ENCODE peak calls at places on chromosomes 2 and 18, in nine cellular contexts. T is AG04450, L is esophagus squamous epithelium, E is cardiac muscle cell, K is body of pancreas, G is choroid plexus epithelial cell, H is fibroblast of pulmonary artery, Y is uterus, S is testis. A is an unnamed sample.

GRCh38 chr2:67993329-67993728 is 69.5 kb downstream of the C1D start:
- DNase-seq in T (no peak), H (no peak), G (no peak), K (no peak), Y (no peak), S (no peak), L (no peak), E (no peak), A (no peak)

GRCh38 chr2:11719230-11719977 is 27.0 kb upstream of the LPIN1 start:
- DNase-seq in K (no peak), Y (no peak), H (no peak), E (no peak), S (no peak), T (no peak), L (no peak), G (no peak), A (no peak)

GRCh38 chr2:237432484-237433092 is 18.6 kb upstream of the COL6A3 start:
- DNase-seq in G (peak), K (no peak), H (peak), S (peak), L (no peak), Y (no peak), T (no peak), E (no peak), A (no peak)

GRCh38 chr2:1811971-1812350 is 67.6 kb upstream of the PXDN start:
- DNase-seq in S (no peak), L (no peak), T (no peak), K (no peak), Y (no peak), H (no peak), E (no peak), G (no peak), A (no peak)

GRCh38 chr2:128536925-128537620 is 218.4 kb upstream of the HS6ST1 start:
- DNase-seq in H (peak), K (no peak), T (peak), G (peak), Y (no peak), S (no peak), E (no peak), L (no peak), A (no peak)

GRCh38 chr2:119523959-119524694 is at the start of gene SCTR:
- DNase-seq in L (no peak), E (peak), K (peak), T (no peak), H (no peak), Y (no peak), S (no peak), G (no peak), A (no peak)

GRCh38 chr2:207616185-207616584 is 9.0 kb downstream of the METTL21A start:
- DNase-seq in T (no peak), L (no peak), E (no peak), S (no peak), H (peak), K (no peak), Y (no peak), G (peak), A (no peak)

GRCh38 chr2:191350826-191351225 is 105.6 kb downstream of the MYO1B start:
- DNase-seq in Y (no peak), K (no peak), T (no peak), E (no peak), L (no peak), G (no peak), H (no peak), S (no peak), A (no peak)

GRCh38 chr2:191302459-191303155 is 57.4 kb downstream of the MYO1B start:
- DNase-seq in L (no peak), T (no peak), S (no peak), K (no peak), Y (no peak), E (peak), H (peak), G (peak), A (no peak)

GRCh38 chr18:26738706-26739105 is 126.8 kb downstream of the AQP4 start:
- DNase-seq in Y (no peak), S (no peak), E (no peak), H (no peak), K (no peak), G (no peak), T (no peak), L (no peak), A (no peak)

GRCh38 chr18:58997811-58998337 is 133.2 kb downstream of the ZNF532 start:
- DNase-seq in H (peak), Y (peak), K (no peak), E (no peak), L (no peak), T (peak), S (no peak), G (peak), A (no peak)

GRCh38 chr2:101714098-101714497 is 16.6 kb downstream of the MAP4K4 start:
- DNase-seq in E (no peak), L (no peak), Y (no peak), G (no peak), T (no peak), K (no peak), H (no peak), S (no peak), A (no peak)

GRCh38 chr18:48228301-48228715 is 180.9 kb downstream of the ZBTB7C start:
- DNase-seq in T (no peak), H (peak), Y (peak), L (no peak), K (peak), E (no peak), S (peak), G (no peak), A (peak)

GRCh38 chr2:26793518-26793917 is 7.7 kb downstream of the CENPA start:
- DNase-seq in Y (no peak), S (no peak), T (no peak), H (no peak), K (no peak), E (no peak), L (no peak), G (no peak), A (no peak)

GRCh38 chr18:73503326-73503725 is 635.5 kb upstream of the NETO1 start:
- DNase-seq in L (no peak), H (no peak), K (no peak), S (no peak), Y (no peak), G (no peak), T (no peak), E (no peak), A (no peak)

GRCh38 chr2:77169426-77169825 is 352.8 kb downstream of the LRRTM4 start:
- DNase-seq in E (no peak), L (no peak), G (no peak), K (no peak), Y (no peak), S (no peak), H (no peak), T (no peak), A (no peak)

GRCh38 chr2:232942831-232943230 is 70.2 kb downstream of the NGEF start:
- DNase-seq in H (no peak), Y (no peak), T (no peak), K (no peak), L (no peak), E (no peak), G (no peak), S (no peak), A (no peak)

GRCh38 chr18:50399582-50399981 is 24.7 kb downstream of the SKA1 start:
- DNase-seq in Y (no peak), G (no peak), K (no peak), T (no peak), L (no peak), E (no peak), H (no peak), S (no peak), A (no peak)

GRCh38 chr2:75200140-75200985 is 1.0 kb upstream of the TACR1 start:
- DNase-seq in E (peak), T (no peak), S (peak), H (peak), G (peak), K (peak), Y (peak), L (no peak), A (peak)

GRCh38 chr18:26470011-26470637 is 78.2 kb downstream of the KCTD1 start:
- DNase-seq in L (no peak), G (no peak), K (no peak), Y (no peak), H (no peak), S (no peak), T (peak), E (peak), A (no peak)

GRCh38 chr2:203427061-203427460 is 98.9 kb downstream of the ABI2 start:
- DNase-seq in K (no peak), Y (no peak), G (no peak), L (no peak), T (no peak), H (peak), S (no peak), E (no peak), A (no peak)

GRCh38 chr18:30361864-30362540 is 680.5 kb downstream of the DSC3 start:
- DNase-seq in G (no peak), Y (no peak), L (no peak), K (no peak), H (no peak), E (no peak), S (no peak), T (no peak), A (no peak)

GRCh38 chr2:122166820-122167219 is 411.4 kb downstream of the TSN start:
- DNase-seq in S (no peak), G (no peak), T (no peak), Y (no peak), H (no peak), K (no peak), L (no peak), E (no peak), A (no peak)

GRCh38 chr2:29165362-29166236 is 50.4 kb downstream of the CLIP4 start:
- DNase-seq in E (no peak), L (no peak), H (peak), S (no peak), G (peak), T (peak), K (no peak), Y (no peak), A (no peak)

GRCh38 chr18:5253910-5254309 is 41.6 kb downstream of the ZBTB14 start:
- DNase-seq in S (no peak), L (no peak), Y (no peak), T (no peak), G (peak), E (no peak), H (no peak), K (no peak), A (no peak)

GRCh38 chr2:113138428-113139322 is 11.3 kb downstream of the IL1RN start:
- DNase-seq in K (peak), H (peak), E (peak), L (no peak), G (peak), T (peak), S (peak), Y (no peak), A (peak)

GRCh38 chr2:237685408-237685807 is 58.0 kb downstream of the LRRFIP1 start:
- DNase-seq in K (no peak), Y (no peak), S (no peak), L (no peak), H (peak), T (no peak), G (peak), E (no peak), A (no peak)

GRCh38 chr2:201860541-201861154 is 54.3 kb downstream of the CDK15 start:
- DNase-seq in H (peak), S (peak), L (no peak), E (peak), K (peak), Y (peak), T (peak), G (peak), A (peak)

GRCh38 chr2:50765146-50765545 is 266.8 kb downstream of the NRXN1 start:
- DNase-seq in K (no peak), G (no peak), L (no peak), E (no peak), T (no peak), H (no peak), S (no peak), Y (no peak), A (no peak)

GRCh38 chr2:227460079-227460485 is 11.9 kb upstream of the AGFG1 start:
- DNase-seq in E (no peak), H (peak), K (no peak), Y (no peak), G (peak), T (no peak), L (no peak), S (no peak), A (no peak)

GRCh38 chr2:46270384-46270783 is 26.8 kb upstream of the EPAS1 start:
- DNase-seq in G (peak), E (no peak), L (no peak), K (no peak), H (no peak), T (no peak), Y (no peak), S (no peak), A (no peak)

GRCh38 chr2:157336137-157336721 is 10.6 kb upstream of the ERMN start:
- DNase-seq in G (peak), Y (no peak), H (peak), T (no peak), L (no peak), K (peak), S (peak), E (peak), A (peak)

GRCh38 chr2:191866195-191866594 is 19.3 kb upstream of the CAVIN2 start:
- DNase-seq in H (no peak), Y (no peak), E (no peak), K (no peak), T (no peak), S (no peak), G (no peak), L (no peak), A (no peak)

GRCh38 chr2:153551698-153552097 is 73.1 kb upstream of the RPRM start:
- DNase-seq in H (no peak), T (no peak), G (no peak), S (no peak), Y (no peak), L (no peak), K (no peak), E (no peak), A (no peak)

GRCh38 chr2:177239934-177240600 is 24.5 kb downstream of the NFE2L2 start:
- DNase-seq in H (peak), G (peak), Y (no peak), E (no peak), L (peak), K (no peak), T (no peak), S (peak), A (peak)

GRCh38 chr2:241639385-241639784 is 1.9 kb downstream of the ATG4B start:
- DNase-seq in Y (no peak), H (no peak), G (no peak), K (no peak), T (no peak), E (no peak), S (no peak), L (no peak), A (no peak)

GRCh38 chr2:51812138-51812866 is 780.4 kb upstream of the NRXN1 start:
- DNase-seq in L (no peak), T (peak), Y (no peak), H (peak), G (peak), S (no peak), E (no peak), K (no peak), A (no peak)

GRCh38 chr2:131674174-131674507 is 146.5 kb downstream of the CCDC74A start:
- DNase-seq in G (no peak), L (no peak), T (no peak), K (no peak), Y (no peak), E (no peak), S (no peak), H (no peak), A (no peak)
- TF ChIP-seq CTCF in G (no peak), L (no peak), T (no peak), K (no peak), Y (no peak), E (no peak), S (peak), H (no peak), A (no peak)

GRCh38 chr2:85324639-85325465 is 2.9 kb downstream of the TGOLN2 start:
- DNase-seq in H (peak), Y (no peak), E (no peak), S (peak), L (no peak), T (no peak), K (no peak), G (peak), A (no peak)

GRCh38 chr2:85323351-85323987 is 4.3 kb downstream of the TGOLN2 start:
- DNase-seq in S (no peak), Y (no peak), H (peak), E (no peak), G (no peak), T (no peak), L (no peak), K (no peak), A (no peak)

GRCh38 chr2:85314884-85315242 is 12.9 kb downstream of the TGOLN2 start:
- DNase-seq in G (no peak), H (no peak), E (no peak), K (no peak), Y (no peak), L (no peak), S (no peak), T (no peak), A (no peak)

GRCh38 chr2:85318222-85319182 is 9.3 kb downstream of the TGOLN2 start:
- DNase-seq in K (no peak), T (no peak), S (no peak), H (peak), L (no peak), E (peak), Y (no peak), G (peak), A (no peak)

DNA sequence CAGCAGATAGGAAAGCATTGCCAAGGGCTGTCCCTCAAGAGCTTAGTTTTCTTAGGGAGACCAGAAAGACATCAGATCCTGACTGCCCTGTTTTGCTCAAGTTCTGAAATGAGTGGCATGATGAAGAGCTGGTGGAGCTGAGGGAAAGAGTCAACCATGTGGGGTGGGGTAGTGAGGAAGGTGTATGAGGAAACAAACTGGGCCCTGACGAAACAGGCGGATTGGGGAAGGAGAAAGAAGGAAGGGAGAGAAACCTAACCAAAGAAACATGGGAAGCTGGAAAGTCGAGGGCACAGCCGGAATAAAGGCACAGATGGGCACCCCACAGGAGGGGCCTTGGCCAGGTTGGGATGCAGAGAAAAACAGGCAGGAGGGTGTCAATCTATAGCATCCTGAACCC is 8.0 kb downstream of the TGOLN2 start:
- DNase-seq in H (no peak), E (no peak), K (no peak), Y (no peak), T (no peak), S (no peak), G (no peak), L (no peak), A (no peak)
- H3K4me3 ChIP-seq in H (no peak), E (no peak), K (no peak), Y (no peak), T (no peak), S (no peak), G (no peak), L (no peak), A (no peak)

GRCh38 chr18:76444436-76445105 is 50.5 kb downstream of the ZNF516 start:
- DNase-seq in K (no peak), H (no peak), L (no peak), Y (no peak), E (no peak), S (no peak), T (no peak), G (no peak), A (no peak)

GRCh38 chr18:76442413-76443171 is 52.5 kb downstream of the ZNF516 start:
- DNase-seq in Y (no peak), S (no peak), K (no peak), H (no peak), E (no peak), G (no peak), L (no peak), T (no peak), A (no peak)

GRCh38 chr18:76441002-76441667 is 53.9 kb downstream of the ZNF516 start:
- DNase-seq in Y (no peak), K (no peak), H (no peak), G (no peak), L (no peak), T (no peak), S (no peak), E (no peak), A (no peak)

GRCh38 chr18:76443519-76444435 is 51.3 kb downstream of the ZNF516 start:
- DNase-seq in K (no peak), G (no peak), Y (no peak), H (no peak), L (no peak), E (no peak), T (no peak), S (no peak), A (no peak)

DNA sequence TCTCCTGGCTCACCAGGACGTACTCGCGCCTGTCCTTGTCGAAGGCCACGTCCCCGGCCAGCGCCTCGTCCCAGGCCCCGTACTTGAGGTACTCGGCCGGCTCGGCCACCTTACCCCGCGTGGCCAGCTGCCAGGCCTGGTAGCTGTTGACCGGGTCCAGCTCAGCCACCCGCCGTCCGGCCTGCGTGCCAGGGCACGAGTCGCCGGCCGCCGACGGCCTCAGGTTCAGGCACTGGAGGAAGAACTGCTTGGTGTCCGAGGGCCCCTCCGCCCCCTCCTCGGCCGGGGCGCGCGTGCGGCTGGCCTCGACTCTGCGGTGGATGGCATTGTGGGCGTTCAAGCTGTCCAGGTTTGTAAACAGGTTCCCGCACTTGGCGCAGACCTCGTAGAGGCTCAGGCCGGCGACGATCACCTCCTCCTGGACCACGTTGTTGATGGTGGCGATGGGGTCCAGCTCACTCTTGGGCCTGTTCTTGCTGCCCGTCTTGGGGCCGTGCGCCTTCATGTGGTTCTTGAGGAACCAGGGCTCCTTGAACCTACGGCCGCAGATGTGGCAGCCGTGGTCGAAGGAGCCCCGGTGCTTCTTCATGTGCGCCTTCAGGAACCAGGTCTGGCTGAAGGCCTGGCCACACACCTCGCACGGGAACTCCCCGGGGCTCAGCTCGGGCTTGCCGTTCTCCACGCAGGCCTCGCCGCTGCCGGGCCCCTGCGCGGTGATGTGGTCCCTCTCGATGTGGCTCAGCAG is 53.2 kb downstream of the ZNF516 start:
- DNase-seq in K (no peak), S (no peak), T (no peak), H (no peak), G (no peak), Y (no peak), L (no peak), E (no peak), A (no peak)
- TF ChIP-seq CTCF in K (no peak), S (no peak), T (no peak), H (no peak), G (no peak), Y (no peak), L (no peak), E (no peak), A (no peak)

GRCh38 chr2:24360963-24361330 is 611 bp upstream of the ITSN2 start:
- DNase-seq in L (no peak), T (no peak), S (peak), E (no peak), Y (no peak), G (no peak), H (no peak), K (no peak), A (no peak)

GRCh38 chr2:24359701-24360049 is 661 bp downstream of the ITSN2 start:
- DNase-seq in H (peak), L (no peak), E (no peak), Y (peak), G (peak), T (no peak), S (peak), K (peak), A (peak)

GRCh38 chr2:24360050-24360962 is at the start of gene ITSN2:
- DNase-seq in E (peak), G (peak), S (peak), H (peak), K (peak), T (no peak), Y (peak), L (peak), A (peak)

GRCh38 chr2:24362253-24362652 is 1.9 kb upstream of the ITSN2 start:
- DNase-seq in E (no peak), H (no peak), G (no peak), Y (no peak), L (no peak), K (no peak), T (no peak), S (no peak), A (no peak)

DNA sequence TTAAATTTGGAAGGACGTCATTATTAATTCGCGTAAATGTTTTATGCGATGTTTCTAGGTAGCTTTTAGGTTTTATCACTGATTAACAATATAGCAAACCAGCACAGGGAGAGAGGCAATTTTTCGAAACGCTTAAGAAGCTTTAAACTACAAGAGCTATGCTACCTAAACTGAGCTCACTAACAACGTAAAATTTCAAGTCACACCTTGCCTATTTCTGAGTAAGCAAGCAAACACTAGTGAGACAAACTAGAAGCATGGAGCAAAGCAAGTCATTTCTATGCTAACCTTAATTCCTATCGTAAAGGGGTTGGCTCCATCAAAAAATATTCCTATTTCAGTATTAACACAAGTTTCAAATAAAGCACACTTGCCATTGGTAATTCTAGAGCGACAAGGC is 1.2 kb downstream of the ITSN2 start:
- DNase-seq in H (no peak), L (no peak), S (no peak), Y (no peak), G (no peak), E (no peak), T (no peak), K (no peak), A (no peak)
- H3K4me3 ChIP-seq in H (peak), L (peak), S (peak), Y (peak), G (peak), E (peak), T (peak), K (peak), A (peak)

A was measured in lung.